ENCODE peak calls at places on chromosomes 11 and 22, in seven cellular contexts. One of them, this sample, is unnamed.

GRCh38 chr22:47943729-47944700 is 1181.6 kb downstream of the TBC1D22A start:
- DNase-seq in coronary artery: no peak
- DNase-seq in suprapubic skin: no peak
- DNase-seq in left ventricle myocardium inferior: no peak
- DNase-seq in PC-3: no peak
- DNase-seq in brain microvascular endothelial cell: no peak
- DNase-seq in psoas muscle: no peak
- DNase-seq in this sample: no peak

GRCh38 chr22:35560824-35561223 is 20.2 kb downstream of the RASD2 start:
- DNase-seq in left ventricle myocardium inferior: no peak
- DNase-seq in psoas muscle: no peak
- DNase-seq in PC-3: no peak
- DNase-seq in coronary artery: no peak
- DNase-seq in brain microvascular endothelial cell: no peak
- DNase-seq in suprapubic skin: no peak
- DNase-seq in this sample: no peak

GRCh38 chr11:116424615-116425261 is 348.0 kb downstream of the BUD13 start:
- DNase-seq in PC-3: no peak
- DNase-seq in psoas muscle: no peak
- DNase-seq in coronary artery: no peak
- DNase-seq in left ventricle myocardium inferior: no peak
- DNase-seq in brain microvascular endothelial cell: no peak
- DNase-seq in suprapubic skin: no peak
- DNase-seq in this sample: no peak

GRCh38 chr11:95231881-95232605 is 1.0 kb upstream of the SESN3 start:
- DNase-seq in psoas muscle: peak
- DNase-seq in left ventricle myocardium inferior: peak
- DNase-seq in PC-3: no peak
- DNase-seq in brain microvascular endothelial cell: peak
- DNase-seq in suprapubic skin: peak
- DNase-seq in coronary artery: peak
- DNase-seq in this sample: peak

GRCh38 chr22:50276143-50276542 is 6.0 kb upstream of the MAPK11 start:
- DNase-seq in coronary artery: peak
- DNase-seq in left ventricle myocardium inferior: peak
- DNase-seq in brain microvascular endothelial cell: no peak
- DNase-seq in psoas muscle: peak
- DNase-seq in suprapubic skin: no peak
- DNase-seq in PC-3: peak
- DNase-seq in this sample: no peak

GRCh38 chr11:46352063-46352841 is 5.0 kb downstream of the DGKZ start:
- DNase-seq in PC-3: peak
- DNase-seq in brain microvascular endothelial cell: no peak
- DNase-seq in suprapubic skin: no peak
- DNase-seq in psoas muscle: peak
- DNase-seq in left ventricle myocardium inferior: no peak
- DNase-seq in coronary artery: no peak
- DNase-seq in this sample: no peak

GRCh38 chr22:42039271-42039670 is 31.3 kb downstream of the NAGA start:
- DNase-seq in left ventricle myocardium inferior: no peak
- DNase-seq in coronary artery: no peak
- DNase-seq in suprapubic skin: no peak
- DNase-seq in brain microvascular endothelial cell: no peak
- DNase-seq in PC-3: no peak
- DNase-seq in psoas muscle: no peak
- DNase-seq in this sample: no peak

GRCh38 chr11:46107780-46108179 is 13.5 kb downstream of the PHF21A start:
- DNase-seq in suprapubic skin: no peak
- DNase-seq in PC-3: no peak
- DNase-seq in coronary artery: no peak
- DNase-seq in left ventricle myocardium inferior: no peak
- DNase-seq in brain microvascular endothelial cell: no peak
- DNase-seq in psoas muscle: no peak
- DNase-seq in this sample: no peak

GRCh38 chr22:27237342-27237741 is 564.2 kb downstream of the MN1 start:
- DNase-seq in suprapubic skin: no peak
- DNase-seq in brain microvascular endothelial cell: no peak
- DNase-seq in PC-3: no peak
- DNase-seq in coronary artery: no peak
- DNase-seq in left ventricle myocardium inferior: no peak
- DNase-seq in psoas muscle: no peak
- DNase-seq in this sample: no peak

GRCh38 chr11:20114588-20114987 is 45.7 kb downstream of the DBX1 start:
- DNase-seq in psoas muscle: no peak
- DNase-seq in PC-3: no peak
- DNase-seq in left ventricle myocardium inferior: no peak
- DNase-seq in suprapubic skin: no peak
- DNase-seq in brain microvascular endothelial cell: no peak
- DNase-seq in coronary artery: peak
- DNase-seq in this sample: no peak

GRCh38 chr22:36734171-36735058 is 30.9 kb upstream of the CACNG2 start:
- DNase-seq in left ventricle myocardium inferior: no peak
- DNase-seq in brain microvascular endothelial cell: peak
- DNase-seq in psoas muscle: no peak
- DNase-seq in coronary artery: peak
- DNase-seq in suprapubic skin: peak
- DNase-seq in PC-3: peak
- DNase-seq in this sample: no peak

GRCh38 chr11:132114185-132114584 is 743.8 kb downstream of the NTM start:
- DNase-seq in psoas muscle: no peak
- DNase-seq in left ventricle myocardium inferior: no peak
- DNase-seq in coronary artery: no peak
- DNase-seq in PC-3: peak
- DNase-seq in brain microvascular endothelial cell: no peak
- DNase-seq in suprapubic skin: no peak
- DNase-seq in this sample: no peak

GRCh38 chr11:117424781-117425180 is 97.1 kb downstream of the CEP164 start:
- DNase-seq in PC-3: no peak
- DNase-seq in suprapubic skin: peak
- DNase-seq in psoas muscle: no peak
- DNase-seq in brain microvascular endothelial cell: peak
- DNase-seq in coronary artery: no peak
- DNase-seq in left ventricle myocardium inferior: no peak
- DNase-seq in this sample: no peak

GRCh38 chr11:47572715-47573255 is 6.0 kb downstream of the KBTBD4 start:
- DNase-seq in suprapubic skin: peak
- DNase-seq in left ventricle myocardium inferior: no peak
- DNase-seq in coronary artery: no peak
- DNase-seq in PC-3: no peak
- DNase-seq in brain microvascular endothelial cell: no peak
- DNase-seq in psoas muscle: no peak
- DNase-seq in this sample: no peak

GRCh38 chr11:33263549-33263948 is 6.4 kb downstream of the HIPK3 start:
- DNase-seq in psoas muscle: no peak
- DNase-seq in brain microvascular endothelial cell: no peak
- DNase-seq in coronary artery: no peak
- DNase-seq in PC-3: no peak
- DNase-seq in left ventricle myocardium inferior: no peak
- DNase-seq in suprapubic skin: no peak
- DNase-seq in this sample: no peak

GRCh38 chr11:70034740-70035365 is 43.3 kb upstream of the ANO1 start:
- DNase-seq in brain microvascular endothelial cell: no peak
- DNase-seq in psoas muscle: no peak
- DNase-seq in suprapubic skin: peak
- DNase-seq in coronary artery: peak
- DNase-seq in left ventricle myocardium inferior: no peak
- DNase-seq in PC-3: peak
- DNase-seq in this sample: peak

GRCh38 chr22:49768511-49768910 is 59.2 kb downstream of the BRD1 start:
- DNase-seq in left ventricle myocardium inferior: peak
- DNase-seq in brain microvascular endothelial cell: no peak
- DNase-seq in suprapubic skin: no peak
- DNase-seq in psoas muscle: peak
- DNase-seq in coronary artery: no peak
- DNase-seq in PC-3: no peak
- DNase-seq in this sample: no peak

GRCh38 chr11:133636686-133637085 is 104.4 kb upstream of the OPCML start:
- DNase-seq in brain microvascular endothelial cell: no peak
- DNase-seq in suprapubic skin: no peak
- DNase-seq in PC-3: no peak
- DNase-seq in left ventricle myocardium inferior: no peak
- DNase-seq in coronary artery: no peak
- DNase-seq in psoas muscle: no peak
- DNase-seq in this sample: no peak

GRCh38 chr11:10893713-10894112 is 35.9 kb upstream of the ZBED5 start:
- DNase-seq in suprapubic skin: no peak
- DNase-seq in brain microvascular endothelial cell: peak
- DNase-seq in coronary artery: no peak
- DNase-seq in PC-3: peak
- DNase-seq in psoas muscle: no peak
- DNase-seq in left ventricle myocardium inferior: no peak
- DNase-seq in this sample: no peak

GRCh38 chr11:111870522-111870886 is 877 bp downstream of the ALG9 start:
- DNase-seq in suprapubic skin: no peak
- DNase-seq in left ventricle myocardium inferior: no peak
- DNase-seq in brain microvascular endothelial cell: no peak
- DNase-seq in PC-3: no peak
- DNase-seq in coronary artery: no peak
- DNase-seq in psoas muscle: no peak
- DNase-seq in this sample: no peak
- H3K27ac ChIP-seq in suprapubic skin: peak
- H3K27ac ChIP-seq in left ventricle myocardium inferior: peak
- H3K27ac ChIP-seq in brain microvascular endothelial cell: no peak
- H3K27ac ChIP-seq in PC-3: no peak
- H3K27ac ChIP-seq in coronary artery: peak
- H3K27ac ChIP-seq in psoas muscle: peak
- H3K27ac ChIP-seq in this sample: peak

GRCh38 chr11:13145461-13145860 is 132.1 kb upstream of the BMAL1 start:
- DNase-seq in left ventricle myocardium inferior: no peak
- DNase-seq in PC-3: no peak
- DNase-seq in psoas muscle: no peak
- DNase-seq in brain microvascular endothelial cell: no peak
- DNase-seq in coronary artery: no peak
- DNase-seq in suprapubic skin: no peak
- DNase-seq in this sample: no peak
- TF ChIP-seq CTCF in left ventricle myocardium inferior: no peak
- TF ChIP-seq CTCF in PC-3: peak
- TF ChIP-seq CTCF in psoas muscle: no peak
- TF ChIP-seq CTCF in brain microvascular endothelial cell: peak
- TF ChIP-seq CTCF in coronary artery: no peak
- TF ChIP-seq CTCF in suprapubic skin: no peak
- TF ChIP-seq CTCF in this sample: no peak

GRCh38 chr22:39463277-39463676 is 6.5 kb downstream of the MGAT3 start:
- DNase-seq in suprapubic skin: no peak
- DNase-seq in left ventricle myocardium inferior: no peak
- DNase-seq in psoas muscle: no peak
- DNase-seq in brain microvascular endothelial cell: no peak
- DNase-seq in PC-3: no peak
- DNase-seq in coronary artery: no peak
- DNase-seq in this sample: no peak

GRCh38 chr22:39466228-39467006 is 9.6 kb downstream of the MGAT3 start:
- DNase-seq in PC-3: no peak
- DNase-seq in left ventricle myocardium inferior: no peak
- DNase-seq in coronary artery: no peak
- DNase-seq in suprapubic skin: no peak
- DNase-seq in brain microvascular endothelial cell: no peak
- DNase-seq in psoas muscle: no peak
- DNase-seq in this sample: no peak

GRCh38 chr22:39459681-39460080 is 2.9 kb downstream of the MGAT3 start:
- DNase-seq in brain microvascular endothelial cell: no peak
- DNase-seq in psoas muscle: no peak
- DNase-seq in PC-3: no peak
- DNase-seq in coronary artery: no peak
- DNase-seq in left ventricle myocardium inferior: no peak
- DNase-seq in suprapubic skin: no peak
- DNase-seq in this sample: no peak

GRCh38 chr22:39463931-39464390 is 7.1 kb downstream of the MGAT3 start:
- DNase-seq in left ventricle myocardium inferior: no peak
- DNase-seq in psoas muscle: peak
- DNase-seq in suprapubic skin: no peak
- DNase-seq in PC-3: no peak
- DNase-seq in coronary artery: no peak
- DNase-seq in brain microvascular endothelial cell: no peak
- DNase-seq in this sample: peak

DNA sequence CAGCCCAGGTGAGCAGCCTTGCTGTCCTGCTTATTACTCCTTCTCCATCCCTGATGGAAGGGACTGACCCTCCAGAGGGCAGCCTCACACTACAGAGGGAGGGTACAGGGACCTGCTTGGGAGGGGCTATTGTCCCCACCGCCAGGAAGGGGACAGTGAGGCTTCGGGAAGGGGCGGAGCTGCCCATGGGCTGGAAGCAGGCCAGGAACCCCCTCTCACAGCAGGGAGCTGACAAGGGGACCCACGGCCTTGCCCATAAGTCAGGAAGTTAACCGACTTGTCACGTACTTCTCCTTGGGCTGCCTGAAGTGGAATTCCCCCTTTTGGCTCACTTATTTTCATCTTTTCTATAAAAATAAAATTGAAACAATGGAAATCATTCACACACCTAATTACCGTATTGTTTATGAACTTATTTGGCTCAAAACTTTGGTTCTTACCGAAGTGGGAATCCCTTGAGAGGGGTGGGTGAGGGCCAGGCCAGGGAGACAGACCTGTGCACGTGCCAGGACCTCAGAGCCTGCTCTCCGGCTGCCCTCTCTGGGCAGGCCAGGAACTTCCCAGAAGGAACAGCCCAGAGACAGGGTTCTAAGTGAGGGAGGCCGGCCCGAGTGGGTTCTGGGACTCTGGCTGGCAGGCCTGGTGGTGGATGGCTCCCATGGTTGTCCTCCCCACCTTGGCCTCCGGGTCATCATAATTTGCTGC is 5.8 kb downstream of the MGAT3 start:
- DNase-seq in PC-3: no peak
- DNase-seq in coronary artery: no peak
- DNase-seq in brain microvascular endothelial cell: no peak
- DNase-seq in suprapubic skin: no peak
- DNase-seq in psoas muscle: no peak
- DNase-seq in left ventricle myocardium inferior: peak
- DNase-seq in this sample: no peak
- H3K27ac ChIP-seq in PC-3: no peak
- H3K27ac ChIP-seq in coronary artery: no peak
- H3K27ac ChIP-seq in brain microvascular endothelial cell: no peak
- H3K27ac ChIP-seq in suprapubic skin: peak
- H3K27ac ChIP-seq in psoas muscle: peak
- H3K27ac ChIP-seq in left ventricle myocardium inferior: peak
- H3K27ac ChIP-seq in this sample: peak

GRCh38 chr11:65103476-65103875 is 7.5 kb downstream of the VPS51 start:
- DNase-seq in psoas muscle: no peak
- DNase-seq in left ventricle myocardium inferior: no peak
- DNase-seq in coronary artery: no peak
- DNase-seq in suprapubic skin: no peak
- DNase-seq in PC-3: no peak
- DNase-seq in brain microvascular endothelial cell: no peak
- DNase-seq in this sample: no peak

GRCh38 chr11:65104628-65105027 is 7.0 kb upstream of the TM7SF2 start:
- DNase-seq in brain microvascular endothelial cell: no peak
- DNase-seq in suprapubic skin: no peak
- DNase-seq in psoas muscle: no peak
- DNase-seq in coronary artery: no peak
- DNase-seq in PC-3: no peak
- DNase-seq in left ventricle myocardium inferior: no peak
- DNase-seq in this sample: no peak

GRCh38 chr11:65096926-65097325 is 912 bp downstream of the VPS51 start:
- DNase-seq in suprapubic skin: no peak
- DNase-seq in psoas muscle: no peak
- DNase-seq in brain microvascular endothelial cell: no peak
- DNase-seq in PC-3: no peak
- DNase-seq in coronary artery: no peak
- DNase-seq in left ventricle myocardium inferior: no peak
- DNase-seq in this sample: no peak

GRCh38 chr11:65102142-65103095 is 6.4 kb downstream of the VPS51 start:
- DNase-seq in coronary artery: no peak
- DNase-seq in PC-3: no peak
- DNase-seq in suprapubic skin: no peak
- DNase-seq in psoas muscle: no peak
- DNase-seq in left ventricle myocardium inferior: no peak
- DNase-seq in brain microvascular endothelial cell: no peak
- DNase-seq in this sample: no peak

GRCh38 chr11:65100674-65101350 is 4.8 kb downstream of the VPS51 start:
- DNase-seq in suprapubic skin: no peak
- DNase-seq in coronary artery: no peak
- DNase-seq in psoas muscle: no peak
- DNase-seq in left ventricle myocardium inferior: no peak
- DNase-seq in PC-3: no peak
- DNase-seq in brain microvascular endothelial cell: no peak
- DNase-seq in this sample: no peak
- TF ChIP-seq CTCF in suprapubic skin: no peak
- TF ChIP-seq CTCF in coronary artery: no peak
- TF ChIP-seq CTCF in psoas muscle: no peak
- TF ChIP-seq CTCF in left ventricle myocardium inferior: no peak
- TF ChIP-seq CTCF in PC-3: peak
- TF ChIP-seq CTCF in brain microvascular endothelial cell: peak
- TF ChIP-seq CTCF in this sample: no peak

This sample was measured in right atrium auricular region.